ENCODE peak calls at places on chromosomes 13 and 19, in four cellular contexts. One of them, this sample, is unnamed. For H3K4me1, the result is how much of the 10 kb centered on the place peaks cover.

GRCh38 chr13:80157261-80157942 is 183.5 kb downstream of the SPRY2 start:
- DNase-seq in IMR-90: peak
- DNase-seq in mesendoderm: no peak
- DNase-seq in H1: no peak
- DNase-seq in this sample: no peak

GRCh38 chr13:21336609-21337008 is 122.5 kb downstream of the ZDHHC20 start:
- DNase-seq in IMR-90: no peak
- DNase-seq in mesendoderm: no peak
- DNase-seq in H1: no peak
- DNase-seq in this sample: no peak

GRCh38 chr13:35139591-35139990 is 197.5 kb downstream of the NBEA start:
- DNase-seq in IMR-90: peak
- DNase-seq in mesendoderm: no peak
- DNase-seq in H1: no peak
- DNase-seq in this sample: no peak

GRCh38 chr13:73697166-73697565 is 437.0 kb downstream of the KLF12 start:
- DNase-seq in IMR-90: no peak
- DNase-seq in mesendoderm: no peak
- DNase-seq in H1: no peak
- DNase-seq in this sample: no peak

GRCh38 chr13:32300920-32301319 is 14.2 kb downstream of the ZAR1L start:
- DNase-seq in IMR-90: no peak
- DNase-seq in mesendoderm: no peak
- DNase-seq in H1: no peak
- DNase-seq in this sample: no peak

GRCh38 chr13:45101327-45102018 is 18.8 kb upstream of the GTF2F2 start:
- DNase-seq in IMR-90: no peak
- DNase-seq in mesendoderm: no peak
- DNase-seq in H1: no peak
- DNase-seq in this sample: no peak

GRCh38 chr13:32229443-32229842 is 85.7 kb downstream of the ZAR1L start:
- DNase-seq in IMR-90: peak
- DNase-seq in mesendoderm: no peak
- DNase-seq in H1: no peak
- DNase-seq in this sample: no peak

GRCh38 chr19:32098953-32099352 is 246.5 kb upstream of the ZNF507 start:
- DNase-seq in IMR-90: no peak
- DNase-seq in mesendoderm: peak
- DNase-seq in H1: no peak
- DNase-seq in this sample: no peak

GRCh38 chr19:906480-906879 is 6.5 kb downstream of the R3HDM4 start:
- DNase-seq in IMR-90: no peak
- DNase-seq in mesendoderm: no peak
- DNase-seq in H1: no peak
- DNase-seq in this sample: no peak

GRCh38 chr19:19587776-19588175 is 30.7 kb downstream of the PBX4 start:
- DNase-seq in IMR-90: no peak
- DNase-seq in mesendoderm: no peak
- DNase-seq in H1: no peak
- DNase-seq in this sample: no peak

GRCh38 chr13:49395416-49396277 is 48.2 kb downstream of the CAB39L start:
- DNase-seq in IMR-90: no peak
- DNase-seq in mesendoderm: no peak
- DNase-seq in H1: no peak
- DNase-seq in this sample: no peak

GRCh38 chr13:20945952-20946383 is 43.4 kb upstream of the XPO4 start:
- DNase-seq in IMR-90: no peak
- DNase-seq in mesendoderm: no peak
- DNase-seq in H1: peak
- DNase-seq in this sample: peak

GRCh38 chr19:4592445-4592844 is 33.0 kb upstream of the SEMA6B start:
- DNase-seq in IMR-90: no peak
- DNase-seq in mesendoderm: no peak
- DNase-seq in H1: no peak
- DNase-seq in this sample: no peak

GRCh38 chr13:41122838-41123237 is 9.8 kb downstream of the KBTBD6 start:
- DNase-seq in IMR-90: no peak
- DNase-seq in mesendoderm: no peak
- DNase-seq in H1: no peak
- DNase-seq in this sample: no peak

GRCh38 chr13:87661471-87661870 is 9.7 kb upstream of the SLITRK5 start:
- DNase-seq in IMR-90: peak
- DNase-seq in mesendoderm: no peak
- DNase-seq in H1: no peak
- DNase-seq in this sample: no peak

GRCh38 chr13:80900557-80900956 is 559.6 kb upstream of the SPRY2 start:
- DNase-seq in IMR-90: no peak
- DNase-seq in mesendoderm: no peak
- DNase-seq in H1: no peak
- DNase-seq in this sample: no peak

GRCh38 chr19:1261863-1262686 is 7.1 kb upstream of the CIRBP start:
- DNase-seq in IMR-90: peak
- DNase-seq in mesendoderm: no peak
- DNase-seq in H1: no peak
- DNase-seq in this sample: no peak

GRCh38 chr13:43751624-43752023 is 35.1 kb downstream of the ENOX1 start:
- DNase-seq in IMR-90: peak
- DNase-seq in mesendoderm: no peak
- DNase-seq in H1: no peak
- DNase-seq in this sample: no peak

GRCh38 chr19:52992109-52993004 is 21.4 kb upstream of the ERVV-1 start:
- DNase-seq in IMR-90: no peak
- DNase-seq in mesendoderm: peak
- DNase-seq in H1: no peak
- DNase-seq in this sample: peak

GRCh38 chr13:99398071-99398470 is 90.9 kb upstream of the GPR183 start:
- DNase-seq in IMR-90: no peak
- DNase-seq in mesendoderm: no peak
- DNase-seq in H1: no peak
- DNase-seq in this sample: no peak

GRCh38 chr19:24033962-24034342 is 53.0 kb upstream of the ZNF254 start:
- DNase-seq in IMR-90: peak
- DNase-seq in mesendoderm: peak
- DNase-seq in H1: no peak
- DNase-seq in this sample: no peak

GRCh38 chr19:14954071-14954655 is 12.9 kb downstream of the OR7C2 start:
- DNase-seq in IMR-90: no peak
- DNase-seq in mesendoderm: no peak
- DNase-seq in H1: no peak
- DNase-seq in this sample: peak

GRCh38 chr19:31348416-31349159 is 648 bp downstream of the TSHZ3 start:
- DNase-seq in IMR-90: no peak
- DNase-seq in mesendoderm: peak
- DNase-seq in H1: no peak
- DNase-seq in this sample: no peak

GRCh38 chr19:48870048-48870447 is 1.6 kb upstream of the PLEKHA4 start:
- DNase-seq in IMR-90: no peak
- DNase-seq in mesendoderm: no peak
- DNase-seq in H1: no peak
- DNase-seq in this sample: no peak

GRCh38 chr19:8161135-8161646 is 11.8 kb upstream of the FBN3 start:
- DNase-seq in IMR-90: no peak
- DNase-seq in mesendoderm: peak
- DNase-seq in H1: no peak
- DNase-seq in this sample: peak

GRCh38 chr19:10797078-10797477 is 38.9 kb downstream of the TMED1 start:
- DNase-seq in IMR-90: no peak
- DNase-seq in mesendoderm: no peak
- DNase-seq in H1: no peak
- DNase-seq in this sample: no peak

GRCh38 chr13:28353679-28354078 is 141.2 kb downstream of the FLT1 start:
- DNase-seq in IMR-90: no peak
- DNase-seq in mesendoderm: no peak
- DNase-seq in H1: no peak
- DNase-seq in this sample: no peak

GRCh38 chr19:45473366-45474190 is 5.8 kb downstream of the FOSB start:
- DNase-seq in IMR-90: no peak
- DNase-seq in mesendoderm: peak
- DNase-seq in H1: no peak
- DNase-seq in this sample: no peak

GRCh38 chr13:67281476-67281875 is 51.3 kb upstream of the PCDH9 start:
- DNase-seq in IMR-90: no peak
- DNase-seq in mesendoderm: no peak
- DNase-seq in H1: no peak
- DNase-seq in this sample: no peak

GRCh38 chr19:2270572-2271515 is 11.1 kb downstream of the PEAK3 start:
- DNase-seq in IMR-90: peak
- DNase-seq in mesendoderm: peak
- DNase-seq in H1: no peak
- DNase-seq in this sample: no peak

GRCh38 chr13:113956571-113956970 is 17.3 kb downstream of the C13orf46 start:
- DNase-seq in IMR-90: no peak
- DNase-seq in mesendoderm: no peak
- DNase-seq in H1: no peak
- DNase-seq in this sample: no peak

GRCh38 chr13:71517004-71517403 is 350.0 kb downstream of the DACH1 start:
- DNase-seq in IMR-90: no peak
- DNase-seq in mesendoderm: no peak
- DNase-seq in H1: no peak
- DNase-seq in this sample: no peak

GRCh38 chr19:5623397-5624153 is 692 bp downstream of the SAFB start:
- DNase-seq in IMR-90: no peak
- DNase-seq in mesendoderm: no peak
- DNase-seq in H1: no peak
- DNase-seq in this sample: no peak

GRCh38 chr13:100521912-100522490 is 66.6 kb downstream of the GGACT start:
- DNase-seq in IMR-90: no peak
- DNase-seq in mesendoderm: no peak
- DNase-seq in H1: no peak
- DNase-seq in this sample: no peak

GRCh38 chr13:111399776-111400505 is 79.5 kb downstream of the TEX29 start:
- DNase-seq in IMR-90: no peak
- DNase-seq in mesendoderm: no peak
- DNase-seq in H1: no peak
- DNase-seq in this sample: peak
- H4K5ac ChIP-seq in IMR-90: no peak
- H4K5ac ChIP-seq in mesendoderm: no peak
- H4K5ac ChIP-seq in H1: no peak
- H4K5ac ChIP-seq in this sample: no peak

GRCh38 chr13:106384516-106384915 is 150.9 kb downstream of the EFNB2 start:
- DNase-seq in IMR-90: no peak
- DNase-seq in mesendoderm: no peak
- DNase-seq in H1: no peak
- DNase-seq in this sample: no peak
- H2AK5ac ChIP-seq in IMR-90: no peak
- H2AK5ac ChIP-seq in mesendoderm: no peak
- H2AK5ac ChIP-seq in H1: no peak
- H2AK5ac ChIP-seq in this sample: no peak

DNA sequence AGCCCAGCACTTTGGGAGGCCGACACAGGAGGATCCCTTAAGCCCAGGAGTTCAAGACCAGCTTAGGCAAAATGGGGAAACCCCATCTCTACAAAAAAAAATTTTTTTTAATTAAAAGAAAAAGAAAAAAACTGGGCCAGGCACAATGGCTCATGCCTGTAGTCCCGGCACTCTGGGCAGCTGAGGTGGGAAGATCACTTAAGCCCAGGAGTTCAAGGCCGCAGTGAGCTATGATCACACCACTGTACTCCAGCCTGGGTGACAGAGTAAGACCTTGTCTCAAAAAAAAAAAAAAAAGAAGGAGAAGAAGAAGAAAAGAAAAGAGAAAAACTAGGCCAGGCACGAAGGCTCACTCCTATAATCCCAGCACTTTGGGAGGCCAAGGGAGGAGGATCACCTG is 4.3 kb downstream of the ELL start:
- DNase-seq in IMR-90: no peak
- DNase-seq in mesendoderm: no peak
- DNase-seq in H1: no peak
- DNase-seq in this sample: no peak
- H3K4me1 ChIP-seq in IMR-90: under half
- H3K4me1 ChIP-seq in mesendoderm: under half
- H3K4me1 ChIP-seq in H1: under half
- H3K4me1 ChIP-seq in this sample: under half

DNA sequence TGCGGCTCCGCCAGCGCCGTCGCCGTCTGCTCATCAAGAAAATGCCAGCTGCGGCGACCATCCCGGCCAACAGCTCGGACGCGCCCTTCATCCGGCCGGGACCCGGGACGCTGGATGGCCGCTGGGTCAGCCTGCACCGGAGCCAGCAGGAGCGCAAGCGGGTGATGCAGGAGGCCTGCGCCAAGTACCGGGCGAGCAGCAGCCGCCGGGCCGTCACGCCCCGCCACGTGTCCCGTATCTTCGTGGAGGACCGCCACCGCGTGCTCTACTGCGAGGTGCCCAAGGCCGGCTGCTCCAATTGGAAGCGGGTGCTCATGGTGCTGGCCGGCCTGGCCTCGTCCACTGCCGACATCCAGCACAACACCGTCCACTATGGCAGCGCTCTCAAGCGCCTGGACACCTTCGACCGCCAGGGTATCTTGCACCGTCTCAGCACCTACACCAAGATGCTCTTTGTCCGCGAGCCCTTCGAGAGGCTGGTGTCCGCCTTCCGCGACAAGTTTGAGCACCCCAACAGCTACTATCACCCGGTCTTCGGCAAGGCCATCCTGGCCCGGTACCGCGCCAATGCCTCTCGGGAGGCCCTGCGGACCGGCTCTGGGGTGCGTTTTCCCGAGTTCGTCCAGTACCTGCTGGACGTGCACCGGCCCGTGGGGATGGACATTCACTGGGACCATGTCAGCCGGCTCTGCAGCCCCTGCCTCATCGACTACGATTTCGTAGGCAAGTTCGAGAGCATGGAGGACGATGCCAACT is 24.4 kb upstream of the KCTD15 start:
- DNase-seq in IMR-90: no peak
- DNase-seq in mesendoderm: no peak
- DNase-seq in H1: no peak
- DNase-seq in this sample: no peak
- H4K5ac ChIP-seq in IMR-90: no peak
- H4K5ac ChIP-seq in mesendoderm: no peak
- H4K5ac ChIP-seq in H1: no peak
- H4K5ac ChIP-seq in this sample: no peak

GRCh38 chr13:46535822-46536221 is 17.1 kb upstream of the LRCH1 start:
- DNase-seq in IMR-90: peak
- DNase-seq in mesendoderm: no peak
- DNase-seq in H1: no peak
- DNase-seq in this sample: no peak
- H2AK5ac ChIP-seq in IMR-90: no peak
- H2AK5ac ChIP-seq in mesendoderm: no peak
- H2AK5ac ChIP-seq in H1: no peak
- H2AK5ac ChIP-seq in this sample: no peak